ENCODE peak calls at places on chromosomes 16 and 17, in seven cellular contexts. T, A, K, Y, O, S and C are unnamed samples.

GRCh38 chr16:22023505-22023904 is 15.6 kb downstream of the MOSMO start:
- DNase-seq in T (no peak), A (no peak), K (no peak), Y (no peak), O (no peak), S (no peak), C (no peak)

GRCh38 chr17:77442976-77443742 is 302.4 kb downstream of the SEC14L1 start:
- DNase-seq in T (no peak), A (no peak), K (no peak), Y (no peak), O (no peak), S (no peak), C (no peak)

GRCh38 chr17:4179071-4179470 is 36.1 kb downstream of the CYB5D2 start:
- DNase-seq in T (no peak), A (no peak), K (no peak), Y (no peak), O (no peak), S (no peak), C (peak; percentile 5)

GRCh38 chr17:33113281-33114010 is 121.8 kb downstream of the SPACA3 start:
- DNase-seq in T (no peak), A (no peak), K (peak; percentile 22), Y (no peak), O (peak; percentile 64), S (no peak), C (no peak)

GRCh38 chr17:76131061-76131691 is 9.9 kb downstream of the FOXJ1 start:
- DNase-seq in T (no peak), A (no peak), K (no peak), Y (no peak), O (no peak), S (no peak), C (no peak)

GRCh38 chr17:5198472-5198871 is 6.8 kb upstream of the ZNF594 start:
- DNase-seq in T (no peak), A (no peak), K (no peak), Y (no peak), O (no peak), S (no peak), C (no peak)

GRCh38 chr17:2511138-2511461 is 588 bp downstream of the METTL16 start:
- DNase-seq in T (no peak), A (no peak), K (no peak), Y (no peak), O (no peak), S (no peak), C (no peak)

GRCh38 chr16:84700518-84701277 is 898 bp downstream of the USP10 start:
- DNase-seq in T (no peak), A (no peak), K (peak; percentile 7), Y (peak; percentile 62), O (no peak), S (no peak), C (no peak)

GRCh38 chr16:77896357-77896972 is 108.1 kb downstream of the VAT1L start:
- DNase-seq in T (no peak), A (no peak), K (no peak), Y (no peak), O (no peak), S (no peak), C (no peak)

GRCh38 chr16:78742501-78743283 is 643.2 kb downstream of the WWOX start:
- DNase-seq in T (no peak), A (peak; percentile 89), K (no peak), Y (no peak), O (peak; percentile 6), S (no peak), C (peak; percentile 68)

GRCh38 chr17:67276075-67276474 is 31.1 kb upstream of the HELZ start:
- DNase-seq in T (no peak), A (no peak), K (no peak), Y (no peak), O (no peak), S (no peak), C (no peak)

GRCh38 chr17:77827039-77827438 is 131.5 kb upstream of the TNRC6C start:
- DNase-seq in T (no peak), A (no peak), K (no peak), Y (peak; percentile 60), O (no peak), S (no peak), C (peak; percentile 48)

GRCh38 chr17:72349508-72350472 is 229.0 kb downstream of the SOX9 start:
- DNase-seq in T (no peak), A (no peak), K (no peak), Y (no peak), O (no peak), S (no peak), C (no peak)

GRCh38 chr17:4232168-4232813 is 31.5 kb downstream of the ANKFY1 start:
- DNase-seq in T (no peak), A (no peak), K (no peak), Y (no peak), O (peak; percentile 75), S (no peak), C (no peak)

GRCh38 chr16:15055141-15056053 is 477 bp downstream of the NTAN1 start:
- DNase-seq in T (no peak), A (peak; percentile 86), K (peak; percentile 54), Y (peak; percentile 82), O (no peak), S (no peak), C (peak; percentile 66)

GRCh38 chr17:57422574-57423164 is 166.3 kb downstream of the MSI2 start:
- DNase-seq in T (peak; percentile 40), A (no peak), K (peak; percentile 50), Y (no peak), O (peak; percentile 70), S (peak; percentile 30), C (no peak)

DNA sequence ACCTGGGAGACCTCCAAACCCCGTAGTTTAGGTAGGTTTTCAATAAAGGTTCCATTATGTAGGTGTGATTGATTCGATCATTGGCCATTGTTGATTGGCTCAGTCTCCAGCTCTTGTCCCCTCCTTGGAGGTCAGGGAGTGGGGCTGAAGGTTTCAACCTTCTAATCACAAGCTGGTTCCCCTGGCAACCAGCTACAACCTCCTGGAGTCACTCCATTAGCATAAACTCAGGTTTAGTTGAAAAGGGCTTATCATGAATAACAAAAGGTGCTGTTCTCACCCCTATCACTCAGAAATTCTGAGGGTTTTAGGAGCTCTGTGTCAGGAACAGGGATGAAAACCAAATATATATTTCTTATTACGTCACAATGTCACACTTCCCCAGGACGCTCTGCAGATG is 28.5 kb downstream of the TMEM132E start:
- DNase-seq in T (no peak), A (no peak), K (no peak), Y (no peak), O (no peak), S (no peak), C (no peak)
- H3K4me1 ChIP-seq in T (no peaks in the 10 kb centered on the region), A (no peaks in the 10 kb centered on the region), K (no peaks in the 10 kb centered on the region), Y (no peaks in the 10 kb centered on the region), O (no peaks in the 10 kb centered on the region), S (no peaks in the 10 kb centered on the region), C (no peaks in the 10 kb centered on the region)

GRCh38 chr17:40316571-40317344 is 7.8 kb downstream of the RARA start:
- DNase-seq in T (no peak), A (no peak), K (peak; percentile 81), Y (peak; percentile 90), O (peak; percentile 70), S (peak; percentile 78), C (no peak)

GRCh38 chr17:40318835-40319332 is 9.9 kb downstream of the RARA start:
- DNase-seq in T (no peak), A (peak; percentile 59), K (peak; percentile 20), Y (peak; percentile 73), O (no peak), S (peak; percentile 16), C (peak; percentile 68)

GRCh38 chr17:40319651-40320550 is 10.9 kb downstream of the RARA start:
- DNase-seq in T (no peak), A (peak; percentile 91), K (no peak), Y (no peak), O (no peak), S (peak; percentile 53), C (peak; percentile 62)

GRCh38 chr17:40317345-40317873 is 8.4 kb downstream of the RARA start:
- DNase-seq in T (no peak), A (peak; percentile 65), K (peak; percentile 65), Y (peak; percentile 81), O (peak; percentile 49), S (peak; percentile 57), C (no peak)

DNA sequence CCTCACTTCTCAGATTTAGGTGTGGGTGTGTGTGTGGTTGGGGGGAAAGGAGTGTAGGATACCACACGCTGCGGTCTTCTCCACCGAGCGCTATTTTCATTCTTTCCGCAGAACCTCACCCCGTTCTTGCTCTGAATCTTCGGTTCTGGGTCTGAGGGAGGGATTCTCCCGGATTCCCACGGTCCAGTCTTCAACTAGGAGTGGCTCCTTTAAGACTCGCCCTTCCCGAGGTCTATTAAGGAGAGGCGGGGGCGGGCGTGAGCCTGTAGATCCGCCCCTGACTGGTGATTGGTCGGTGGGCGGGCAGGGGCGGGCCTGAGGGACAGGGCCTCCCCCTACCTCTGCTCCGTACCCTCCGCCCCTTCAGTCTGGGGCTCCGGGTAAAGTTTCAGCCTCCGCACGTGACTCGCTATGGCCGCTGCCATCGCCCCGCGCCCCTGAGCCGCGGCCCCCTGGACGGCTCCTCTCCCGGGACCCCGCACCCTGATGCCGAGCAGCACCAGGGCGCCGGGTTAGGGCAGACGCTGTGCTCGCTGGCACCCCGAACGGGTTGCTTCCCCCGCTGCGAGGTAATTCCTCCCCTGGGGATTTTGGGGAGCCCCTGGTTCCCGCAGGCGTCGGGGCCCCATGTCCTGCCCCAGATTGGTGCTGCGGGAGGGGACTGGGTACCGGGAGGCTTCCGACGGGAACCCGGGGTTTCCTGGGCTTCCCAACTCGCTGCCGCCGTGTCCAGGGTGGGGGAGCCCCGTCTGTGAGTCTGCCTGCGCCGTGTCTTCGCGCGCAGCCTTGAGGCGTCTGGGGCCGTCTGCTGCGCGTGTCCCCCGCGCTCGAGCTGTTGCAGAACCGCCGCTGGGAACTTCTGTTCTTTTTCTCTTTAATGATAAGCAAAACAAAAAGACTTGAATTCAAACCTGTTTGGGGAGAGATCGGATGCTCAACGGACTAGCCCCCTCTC is 9.2 kb downstream of the RARA start:
- DNase-seq in T (peak; percentile 97), A (peak; percentile 93), K (peak; percentile 96), Y (peak; percentile 99), O (peak; percentile 90), S (peak; percentile 97), C (peak; percentile 99)
- H3K27ac ChIP-seq in T (peak overlapping the region; percentile 91), A (peak overlapping the region; percentile 84), K (peak overlapping the region; percentile 83), Y (peak overlapping the region; percentile 96), O (peak overlapping the region; percentile 87), S (peak overlapping the region; percentile 90), C (peak overlapping the region; percentile 94)

GRCh38 chr16:75252946-75253911 is 1.8 kb upstream of the BCAR1 start:
- DNase-seq in T (no peak), A (no peak), K (no peak), Y (peak; percentile 77), O (peak; percentile 78), S (no peak), C (no peak)

GRCh38 chr16:75250809-75251279 is 580 bp downstream of the BCAR1 start:
- DNase-seq in T (no peak), A (no peak), K (no peak), Y (peak; percentile 79), O (no peak), S (peak; percentile 31), C (peak; percentile 76)

GRCh38 chr16:75250089-75250808 is 1.2 kb downstream of the BCAR1 start:
- DNase-seq in T (no peak), A (no peak), K (peak; percentile 62), Y (no peak), O (no peak), S (peak; percentile 63), C (peak; percentile 79)

GRCh38 chr16:75251280-75252048 is at the start of gene BCAR1:
- DNase-seq in T (no peak), A (no peak), K (peak; percentile 90), Y (peak; percentile 94), O (peak; percentile 90), S (peak; percentile 92), C (peak; percentile 87)

GRCh38 chr16:75252049-75252864 is 833 bp upstream of the BCAR1 start:
- DNase-seq in T (no peak), A (no peak), K (no peak), Y (peak; percentile 66), O (no peak), S (peak; percentile 12), C (peak; percentile 64)
- H3K4me1 ChIP-seq in T (peaks cover 78% of the 10 kb centered on the region), A (no peaks in the 10 kb centered on the region), K (peaks cover 90% of the 10 kb centered on the region), Y (peaks cover 94% of the 10 kb centered on the region), O (peaks cover 80% of the 10 kb centered on the region), S (peaks cover 97% of the 10 kb centered on the region), C (peaks cover 87% of the 10 kb centered on the region)

GRCh38 chr16:56848056-56848936 is 16.7 kb upstream of the SLC12A3 start:
- DNase-seq in T (peak; percentile 15), A (peak; percentile 9), K (peak; percentile 43), Y (no peak), O (peak; percentile 81), S (no peak), C (peak; percentile 67)
- H3K27ac ChIP-seq in T (peak overlapping the region; percentile 41), A (no peak overlapping the region), K (no peak overlapping the region), Y (no peak overlapping the region), O (peak overlapping the region; percentile 82), S (no peak overlapping the region), C (peak overlapping the region; percentile 24)